ENCODE peak calls at places on chromosomes 12 and 14, in four cellular contexts. F is cardiac muscle cell, S is activated B cell treated with CpG ODN at 0.5 μM for 24 hours, M is upper lobe of right lung. B is an unnamed sample.

GRCh38 chr12:16100206-16100605 is 177.3 kb downstream of the SLC15A5 start:
- DNase-seq in F (no peak), S (no peak), M (no peak), B (no peak)

GRCh38 chr14:94623856-94624499 is 11.8 kb downstream of the SERPINA3 start:
- DNase-seq in F (no peak), S (no peak), M (no peak), B (no peak)

GRCh38 chr12:79776111-79776510 is 85.3 kb upstream of the PAWR start:
- DNase-seq in F (peak), S (no peak), M (no peak), B (no peak)

GRCh38 chr14:23147676-23148075 is 28.6 kb upstream of the CEBPE start:
- DNase-seq in F (peak), S (no peak), M (no peak), B (no peak)

GRCh38 chr12:27539191-27539631 is 15.2 kb downstream of the PPFIBP1 start:
- DNase-seq in F (peak), S (no peak), M (no peak), B (no peak)

GRCh38 chr14:81303258-81303935 is 82.6 kb upstream of the GTF2A1 start:
- DNase-seq in F (no peak), S (no peak), M (peak), B (no peak)

GRCh38 chr12:68636268-68636667 is 25.6 kb downstream of the RAP1B start:
- DNase-seq in F (peak), S (no peak), M (no peak), B (no peak)

GRCh38 chr14:89600950-89601826 is 184.2 kb upstream of the FOXN3 start:
- DNase-seq in F (peak), S (no peak), M (no peak), B (no peak)

GRCh38 chr12:21138016-21138415 is 7.0 kb downstream of the SLCO1B1 start:
- DNase-seq in F (no peak), S (no peak), M (no peak), B (no peak)

GRCh38 chr14:99715266-99716000 is 31.3 kb downstream of the CYP46A1 start:
- DNase-seq in F (no peak), S (no peak), M (peak), B (no peak)

GRCh38 chr12:96060041-96060440 is 24.7 kb upstream of the LTA4H start:
- DNase-seq in F (no peak), S (no peak), M (no peak), B (no peak)

GRCh38 chr12:5511256-5511643 is 79.3 kb downstream of the NTF3 start:
- DNase-seq in F (no peak), S (no peak), M (no peak), B (no peak)

GRCh38 chr12:5513406-5513805 is 81.5 kb downstream of the NTF3 start:
- DNase-seq in F (no peak), S (no peak), M (no peak), B (no peak)

GRCh38 chr12:5512585-5512970 is 80.7 kb downstream of the NTF3 start:
- DNase-seq in F (no peak), S (no peak), M (no peak), B (no peak)

GRCh38 chr12:5510251-5510805 is 78.4 kb downstream of the NTF3 start:
- DNase-seq in F (no peak), S (no peak), M (no peak), B (no peak)

GRCh38 chr12:5511644-5512584 is 80.0 kb downstream of the NTF3 start:
- DNase-seq in F (peak), S (no peak), M (no peak), B (no peak)
- TF ChIP-seq CTCF in F (peak), S (no peak), M (peak), B (no peak)

GRCh38 chr12:19778111-19778688 is 338.9 kb downstream of the AEBP2 start:
- DNase-seq in F (peak), S (no peak), M (no peak), B (no peak)
- TF ChIP-seq CTCF in F (no peak), S (no peak), M (no peak), B (no peak)

GRCh38 chr14:24315807-24316596 is 4.7 kb downstream of the LTB4R start:
- DNase-seq in F (peak), S (no peak), M (peak), B (no peak)
- TF ChIP-seq CTCF in F (peak), S (no peak), M (peak), B (no peak)

DNA sequence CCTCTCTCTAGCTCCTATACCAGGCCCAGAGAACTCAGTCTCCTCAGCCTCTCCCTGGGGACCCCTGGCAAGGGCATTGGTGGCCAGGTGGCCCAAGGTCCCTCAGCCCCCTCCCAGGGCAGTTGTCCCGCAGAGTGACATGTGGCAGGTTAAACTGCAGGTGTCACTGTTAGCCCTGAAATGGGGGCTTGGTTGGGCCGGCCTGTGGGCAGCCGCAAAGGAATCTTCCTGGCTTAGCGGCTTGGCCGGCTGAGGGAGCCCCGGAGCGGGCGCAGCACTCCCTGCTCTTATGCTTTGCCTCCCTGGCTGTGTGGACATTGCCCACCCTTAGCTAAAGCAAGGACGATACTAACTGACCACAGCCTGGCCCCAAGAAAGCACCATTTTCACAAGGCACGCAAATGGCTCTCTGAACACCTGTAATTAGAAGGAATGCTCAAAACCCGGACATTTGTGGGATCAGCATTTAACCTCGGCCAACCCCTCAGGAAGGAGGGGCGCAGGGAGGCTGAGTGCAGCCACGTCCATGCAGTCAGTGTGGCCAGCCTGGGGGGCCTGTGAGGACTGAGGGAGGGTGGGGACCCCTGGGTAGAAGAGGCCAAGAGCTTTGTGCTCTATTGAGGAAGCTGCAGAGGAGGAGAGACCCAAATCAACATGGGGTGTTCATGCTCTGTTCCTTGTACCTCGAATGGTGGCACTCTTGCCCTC is 82.2 kb downstream of the PAPOLA start:
- DNase-seq in F (peak), S (no peak), M (peak), B (no peak)
- TF ChIP-seq CTCF in F (peak), S (no peak), M (no peak), B (no peak)

GRCh38 chr12:58931518-58931917 is 11.2 kb upstream of the LRIG3 start:
- DNase-seq in F (no peak), S (no peak), M (no peak), B (no peak)
- TF ChIP-seq CTCF in F (no peak), S (no peak), M (no peak), B (no peak)

GRCh38 chr12:129964300-129964699 is 60.5 kb upstream of the TMEM132D start:
- DNase-seq in F (no peak), S (no peak), M (no peak), B (no peak)
- TF ChIP-seq CTCF in F (no peak), S (no peak), M (no peak), B (no peak)

GRCh38 chr12:90253674-90254181 is 545.1 kb upstream of the ATP2B1 start:
- DNase-seq in F (peak), S (peak), M (peak), B (peak)
- TF ChIP-seq CTCF in F (peak), S (no peak), M (peak), B (no peak)

GRCh38 chr14:75259510-75259855 is 19.1 kb upstream of the FOS start:
- DNase-seq in F (peak), S (no peak), M (no peak), B (no peak)
- TF ChIP-seq CTCF in F (peak), S (no peak), M (peak), B (no peak)